ENCODE peak calls at places on chromosome 5, in six cellular contexts. F is RWPE2, M is heart left ventricle, H is OCI-LY7, P is kidney epithelial cell, Z is body of pancreas. X is an unnamed sample.

GRCh38 chr5:21823588-21823987 is 1029.6 kb downstream of the CDH12 start:
- DNase-seq in F (no peak), M (no peak), H (no peak), P (no peak), Z (no peak), X (peak)

GRCh38 chr5:150386024-150386855 is 26.5 kb downstream of the CD74 start:
- DNase-seq in F (no peak), M (no peak), H (no peak), P (no peak), Z (no peak), X (no peak)

GRCh38 chr5:154820383-154820782 is 30.0 kb downstream of the FAXDC2 start:
- DNase-seq in F (no peak), M (no peak), H (no peak), P (no peak), Z (no peak), X (no peak)

GRCh38 chr5:1860949-1861348 is 21.8 kb downstream of the IRX4 start:
- DNase-seq in F (no peak), M (peak), H (no peak), P (no peak), Z (no peak), X (no peak)

GRCh38 chr5:171759777-171760176 is 25.8 kb upstream of the SMIM23 start:
- DNase-seq in F (no peak), M (no peak), H (no peak), P (no peak), Z (no peak), X (no peak)

GRCh38 chr5:36398137-36398536 is 96.4 kb upstream of the RANBP3L start:
- DNase-seq in F (no peak), M (no peak), H (peak), P (no peak), Z (no peak), X (peak)

GRCh38 chr5:173234129-173234793 is 745 bp downstream of the NKX2-5 start:
- DNase-seq in F (no peak), M (peak), H (no peak), P (no peak), Z (no peak), X (no peak)

GRCh38 chr5:51159164-51159563 is 224.1 kb upstream of the ISL1 start:
- DNase-seq in F (peak), M (no peak), H (no peak), P (no peak), Z (no peak), X (no peak)

GRCh38 chr5:60722416-60722815 is 22.4 kb upstream of the DEPDC1B start:
- DNase-seq in F (no peak), M (no peak), H (no peak), P (no peak), Z (no peak), X (no peak)

GRCh38 chr5:72752909-72753308 is 63.6 kb upstream of the TNPO1 start:
- DNase-seq in F (no peak), M (no peak), H (no peak), P (no peak), Z (no peak), X (no peak)

GRCh38 chr5:102668220-102668930 is 86.7 kb upstream of the PAM start:
- DNase-seq in F (no peak), M (no peak), H (no peak), P (no peak), Z (peak), X (no peak)

GRCh38 chr5:77064040-77064439 is 23.0 kb downstream of the ZBED3 start:
- DNase-seq in F (no peak), M (no peak), H (peak), P (no peak), Z (peak), X (no peak)
- TF ChIP-seq CTCF in F (peak), M (no peak), H (peak), P (no peak), Z (peak), X (no peak)

DNA sequence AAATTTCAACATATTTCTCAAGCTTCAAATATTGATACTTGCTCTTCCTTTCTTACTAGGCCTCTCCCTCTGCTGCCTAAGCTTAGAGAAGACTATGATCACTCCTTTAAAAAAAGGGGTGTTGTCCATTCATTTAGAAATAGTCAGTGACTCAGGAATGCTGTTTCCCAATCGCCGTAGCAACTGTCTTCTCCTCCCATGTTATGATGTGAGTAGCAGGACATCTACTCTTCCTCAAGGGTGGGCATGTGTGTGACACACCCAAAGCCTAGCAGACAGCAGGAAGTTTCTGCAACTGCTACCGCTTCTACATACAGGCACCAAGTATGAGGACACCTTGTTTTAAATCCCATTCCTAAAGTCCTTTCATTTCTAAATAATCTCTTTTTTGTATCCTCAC is 14.5 kb downstream of the DIAPH1 start:
- DNase-seq in F (peak), M (peak), H (peak), P (peak), Z (peak), X (peak)
- H3K4me3 ChIP-seq in F (no peak), M (no peak), H (no peak), P (no peak), Z (no peak), X (no peak)

GRCh38 chr5:177607452-177608192 is 7.7 kb downstream of the B4GALT7 start:
- DNase-seq in F (peak), M (peak), H (peak), P (peak), Z (peak), X (peak)
- TF ChIP-seq CTCF in F (peak), M (peak), H (peak), P (peak), Z (peak), X (peak)

DNA sequence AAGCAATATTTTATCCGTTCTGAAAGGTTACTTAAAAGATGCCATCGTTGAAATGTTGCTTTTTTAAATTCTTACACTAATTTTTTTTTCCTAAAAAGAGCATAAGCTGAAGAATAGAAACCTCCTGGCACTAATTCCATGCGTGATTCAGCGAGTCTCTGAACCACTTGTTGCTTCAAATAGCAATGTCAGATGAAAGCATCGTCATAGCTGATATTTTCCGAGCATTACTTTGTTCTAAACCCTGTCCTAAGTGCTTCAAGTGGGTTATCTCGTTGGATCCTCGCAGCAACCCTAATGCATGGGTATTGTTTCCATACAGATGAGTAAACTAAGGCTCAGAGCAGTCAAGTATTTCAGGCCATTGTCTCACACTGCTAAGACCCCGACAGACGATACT is 79.7 kb downstream of the CDH6 start:
- DNase-seq in F (no peak), M (no peak), H (no peak), P (no peak), Z (no peak), X (no peak)
- H3K4me3 ChIP-seq in F (no peak), M (no peak), H (no peak), P (no peak), Z (no peak), X (no peak)

DNA sequence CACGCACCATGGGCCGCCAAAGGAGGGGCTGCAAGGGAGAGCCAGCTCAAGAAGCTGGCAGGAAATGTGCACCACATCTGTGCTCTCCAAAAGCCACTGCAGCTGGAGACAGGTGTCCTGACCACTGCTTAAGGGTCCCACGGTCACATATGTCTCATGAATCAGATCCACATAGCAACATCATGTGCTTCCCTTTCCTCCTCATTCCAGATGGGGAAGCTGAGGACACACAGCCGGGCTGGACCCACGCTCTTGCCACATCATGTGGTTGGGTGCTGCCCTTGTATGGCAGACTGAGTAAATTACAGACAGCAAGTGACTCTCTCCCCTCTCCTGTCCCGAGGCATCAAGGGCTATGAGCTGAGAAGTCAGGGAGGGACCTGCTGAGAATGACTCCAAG is 58.3 kb downstream of the NSUN2 start:
- DNase-seq in F (no peak), M (no peak), H (no peak), P (no peak), Z (no peak), X (no peak)
- TF ChIP-seq CTCF in F (peak), M (peak), H (no peak), P (no peak), Z (no peak), X (no peak)

DNA sequence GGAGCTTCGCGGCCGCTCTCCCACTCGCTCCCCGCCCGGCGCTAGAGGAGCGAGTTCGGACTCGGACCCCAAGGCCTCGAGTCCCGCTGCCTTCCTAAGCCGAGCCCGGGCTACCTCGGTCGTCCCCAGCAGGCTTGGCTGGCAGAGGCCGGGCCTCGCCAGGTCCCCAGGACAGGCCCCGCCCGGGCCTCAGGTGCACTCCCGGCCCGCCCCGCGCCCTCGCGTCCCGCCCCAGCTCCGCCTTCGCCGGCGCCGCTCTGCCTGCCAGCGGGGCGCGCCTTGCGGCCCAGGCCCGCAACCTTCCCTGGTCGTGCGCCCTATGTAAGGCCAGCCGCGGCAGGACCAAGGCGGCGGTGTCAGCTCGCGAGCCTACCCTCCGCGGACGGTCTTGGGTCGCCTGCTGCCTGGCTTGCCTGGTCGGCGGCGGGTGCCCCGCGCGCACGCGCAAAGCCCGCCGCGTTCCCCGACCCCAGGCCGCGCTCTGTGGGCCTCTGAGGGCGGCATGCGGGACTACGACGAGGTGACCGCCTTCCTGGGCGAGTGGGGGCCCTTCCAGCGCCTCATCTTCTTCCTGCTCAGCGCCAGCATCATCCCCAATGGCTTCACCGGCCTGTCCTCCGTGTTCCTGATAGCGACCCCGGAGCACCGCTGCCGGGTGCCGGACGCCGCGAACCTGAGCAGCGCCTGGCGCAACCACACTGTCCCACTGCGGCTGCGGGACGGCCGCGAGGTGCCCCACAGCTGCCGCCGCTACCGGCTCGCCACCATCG is at the start of gene SLC22A5:
- DNase-seq in F (peak), M (peak), H (peak), P (no peak), Z (peak), X (peak)
- H3K4me3 ChIP-seq in F (peak), M (peak), H (peak), P (peak), Z (peak), X (peak)

GRCh38 chr5:34563269-34563668 is 92.9 kb upstream of the RAI14 start:
- DNase-seq in F (no peak), M (no peak), H (no peak), P (no peak), Z (no peak), X (no peak)
- TF ChIP-seq CTCF in F (no peak), M (no peak), H (no peak), P (no peak), Z (no peak), X (no peak)

X was measured in astrocyte of the spinal cord.